ENCODE peak calls at places on chromosomes 5 and 9, in four cellular contexts. K is cardiac septum, Y is AG09309, W is immature natural killer cell. A is an unnamed sample.

GRCh38 chr5:162372265-162372664 is 304.7 kb downstream of the GABRG2 start:
- DNase-seq in K (no peak), Y (no peak), W (no peak), A (no peak)

GRCh38 chr9:126488881-126489404 is 124.8 kb upstream of the LMX1B start:
- DNase-seq in K (no peak), Y (no peak), W (no peak), A (no peak)

GRCh38 chr5:139394123-139394653 is 716 bp downstream of the PROB1 start:
- DNase-seq in K (no peak), Y (no peak), W (peak; percentile 63), A (no peak)

GRCh38 chr9:137028281-137029057 is 432 bp upstream of the ABCA2 start:
- DNase-seq in K (peak; percentile 88), Y (no peak), W (peak; percentile 77), A (no peak)

GRCh38 chr5:43063731-43064171 is 23.6 kb upstream of the ANXA2R start:
- DNase-seq in K (no peak), Y (no peak), W (no peak), A (no peak)

GRCh38 chr5:65805082-65805481 is 83.1 kb downstream of the NLN start:
- DNase-seq in K (no peak), Y (no peak), W (no peak), A (no peak)

GRCh38 chr5:115535479-115536035 is 9.0 kb downstream of the FEM1C start:
- DNase-seq in K (no peak), Y (no peak), W (no peak), A (no peak)

GRCh38 chr5:158483202-158483870 is 616.4 kb downstream of the EBF1 start:
- DNase-seq in K (no peak), Y (no peak), W (no peak), A (no peak)

GRCh38 chr9:8337834-8338233 is 538.3 kb upstream of the DMAC1 start:
- DNase-seq in K (no peak), Y (no peak), W (no peak), A (no peak)

GRCh38 chr5:127656825-127657224 is 7.9 kb downstream of the CTXN3 start:
- DNase-seq in K (no peak), Y (no peak), W (no peak), A (no peak)

GRCh38 chr9:5949103-5949699 is 58.5 kb downstream of the MLANA start:
- DNase-seq in K (no peak), Y (no peak), W (peak; percentile 28), A (no peak)

GRCh38 chr5:53478411-53479044 is 1.9 kb upstream of the FST start:
- DNase-seq in K (no peak), Y (no peak), W (no peak), A (no peak)

A was measured in HS-5.